ENCODE peak calls at places on chromosome 1, in eight cellular contexts. K is kidney tubule cell; X is LHCN-M2; H is activated CD8-positive, alpha-beta memory T cell treated with anti-CD3 and anti-CD28 coated beads for 48 hours; O is ACHN; D is Daoy; V is endothelial cell; E is stimulated activated CD4-positive, alpha-beta T cell treated with anti-CD3 and anti-CD28 coated beads, Interleukin-4, amount 100 ng/mL, for 24 hours. A is an unnamed sample.

GRCh38 chr1:10308001-10308400 is 90.9 kb upstream of the PGD start:
- DNase-seq in K (no peak), X (peak), H (no peak), O (no peak), D (no peak), V (no peak), E (peak), A (no peak)

GRCh38 chr1:65483993-65484754 is 63.7 kb downstream of the LEPR start:
- DNase-seq in K (no peak), X (no peak), H (no peak), O (no peak), D (no peak), V (no peak), E (no peak), A (no peak)

GRCh38 chr1:59697138-59697811 is 117.5 kb upstream of the HOOK1 start:
- DNase-seq in K (no peak), X (peak), H (no peak), O (no peak), D (no peak), V (no peak), E (peak), A (peak)

GRCh38 chr1:226609836-226610455 is 61.4 kb downstream of the STUM start:
- DNase-seq in K (no peak), X (peak), H (no peak), O (no peak), D (no peak), V (no peak), E (no peak), A (no peak)

GRCh38 chr1:178275553-178275952 is 181.6 kb downstream of the RASAL2 start:
- DNase-seq in K (peak), X (no peak), H (no peak), O (no peak), D (peak), V (no peak), E (no peak), A (no peak)

GRCh38 chr1:203131548-203132200 is 4.1 kb downstream of the ADORA1 start:
- DNase-seq in K (peak), X (no peak), H (no peak), O (no peak), D (no peak), V (no peak), E (no peak), A (no peak)

GRCh38 chr1:51101976-51102375 is at the start of gene C1orf185:
- DNase-seq in K (no peak), X (no peak), H (no peak), O (no peak), D (no peak), V (no peak), E (no peak), A (no peak)

GRCh38 chr1:23343246-23344110 is 606 bp downstream of the HNRNPR start:
- DNase-seq in K (peak), X (peak), H (peak), O (peak), D (peak), V (peak), E (peak), A (peak)

GRCh38 chr1:54577612-54578011 is 29.6 kb downstream of the ACOT11 start:
- DNase-seq in K (peak), X (peak), H (no peak), O (no peak), D (peak), V (no peak), E (no peak), A (no peak)

GRCh38 chr1:174768949-174769348 is 230.8 kb upstream of the CACYBP start:
- DNase-seq in K (no peak), X (no peak), H (no peak), O (no peak), D (no peak), V (no peak), E (no peak), A (no peak)

GRCh38 chr1:93980320-93980744 is 71.1 kb upstream of the GCLM start:
- DNase-seq in K (no peak), X (peak), H (no peak), O (peak), D (peak), V (peak), E (no peak), A (no peak)

GRCh38 chr1:31669786-31670582 is 25.3 kb upstream of the PEF1 start:
- DNase-seq in K (peak), X (peak), H (no peak), O (peak), D (peak), V (no peak), E (no peak), A (no peak)

GRCh38 chr1:182616130-182617074 is 12.2 kb upstream of the RGS16 start:
- DNase-seq in K (no peak), X (peak), H (peak), O (no peak), D (peak), V (no peak), E (peak), A (peak)

GRCh38 chr1:213054142-213054541 is 3.1 kb downstream of the RPS6KC1 start:
- DNase-seq in K (no peak), X (no peak), H (no peak), O (no peak), D (no peak), V (no peak), E (no peak), A (no peak)

GRCh38 chr1:15702722-15703550 is 18.8 kb downstream of the PLEKHM2 start:
- DNase-seq in K (peak), X (peak), H (no peak), O (peak), D (peak), V (no peak), E (no peak), A (no peak)

GRCh38 chr1:55318111-55318817 is 103.1 kb upstream of the USP24 start:
- DNase-seq in K (no peak), X (no peak), H (no peak), O (no peak), D (peak), V (no peak), E (no peak), A (no peak)

GRCh38 chr1:119481951-119482350 is 25.1 kb upstream of the HSD3B1 start:
- DNase-seq in K (no peak), X (no peak), H (no peak), O (no peak), D (no peak), V (no peak), E (no peak), A (no peak)

A was measured in T-helper 2 cell treated with Interferon-gamma antibody and Interleukin-4, amounts not matched to agents 5 μg/mL and 100 μg/mL, for 36 hours.